ENCODE peak calls at places on chromosomes 16 and 17, in seven cellular contexts. One of them, this sample, is unnamed.

GRCh38 chr17:77124192-77124908 is 16.4 kb upstream of the SEC14L1 start:
- DNase-seq in SK-N-SH: no peak
- DNase-seq in HepG2: no peak
- DNase-seq in GM12891: no peak
- DNase-seq in K562: peak
- DNase-seq in GM12878: no peak
- DNase-seq in H1: no peak
- DNase-seq in this sample: no peak

GRCh38 chr16:57748596-57748995 is 13.0 kb downstream of the KATNB1 start:
- DNase-seq in SK-N-SH: no peak
- DNase-seq in HepG2: no peak
- DNase-seq in GM12891: no peak
- DNase-seq in K562: no peak
- DNase-seq in GM12878: no peak
- DNase-seq in H1: no peak
- DNase-seq in this sample: no peak

GRCh38 chr16:24748242-24748641 is 18.8 kb downstream of the TNRC6A start:
- DNase-seq in SK-N-SH: no peak
- DNase-seq in HepG2: no peak
- DNase-seq in GM12891: no peak
- DNase-seq in K562: peak
- DNase-seq in GM12878: no peak
- DNase-seq in H1: no peak
- DNase-seq in this sample: no peak

GRCh38 chr17:16425698-16426659 is 10.6 kb downstream of the TRPV2 start:
- DNase-seq in SK-N-SH: no peak
- DNase-seq in HepG2: peak
- DNase-seq in GM12891: no peak
- DNase-seq in K562: no peak
- DNase-seq in GM12878: no peak
- DNase-seq in H1: no peak
- DNase-seq in this sample: no peak

GRCh38 chr17:29235904-29236303 is 10.8 kb upstream of the CRYBA1 start:
- DNase-seq in SK-N-SH: no peak
- DNase-seq in HepG2: no peak
- DNase-seq in GM12891: no peak
- DNase-seq in K562: no peak
- DNase-seq in GM12878: no peak
- DNase-seq in H1: no peak
- DNase-seq in this sample: no peak

GRCh38 chr16:3953728-3954410 is 73.4 kb upstream of the CREBBP start:
- DNase-seq in SK-N-SH: no peak
- DNase-seq in HepG2: no peak
- DNase-seq in GM12891: no peak
- DNase-seq in K562: no peak
- DNase-seq in GM12878: no peak
- DNase-seq in H1: no peak
- DNase-seq in this sample: no peak

GRCh38 chr17:50177983-50178834 is 12.4 kb downstream of the SGCA start:
- DNase-seq in SK-N-SH: peak
- DNase-seq in HepG2: peak
- DNase-seq in GM12891: peak
- DNase-seq in K562: peak
- DNase-seq in GM12878: no peak
- DNase-seq in H1: peak
- DNase-seq in this sample: peak

GRCh38 chr16:68076560-68076959 is 8.6 kb upstream of the NFATC3 start:
- DNase-seq in SK-N-SH: no peak
- DNase-seq in HepG2: no peak
- DNase-seq in GM12891: no peak
- DNase-seq in K562: no peak
- DNase-seq in GM12878: no peak
- DNase-seq in H1: no peak
- DNase-seq in this sample: no peak

GRCh38 chr16:67391424-67392300 is 1.6 kb downstream of the TPPP3 start:
- DNase-seq in SK-N-SH: peak
- DNase-seq in HepG2: no peak
- DNase-seq in GM12891: no peak
- DNase-seq in K562: no peak
- DNase-seq in GM12878: no peak
- DNase-seq in H1: no peak
- DNase-seq in this sample: no peak

GRCh38 chr16:78211951-78212350 is 112.5 kb downstream of the WWOX start:
- DNase-seq in SK-N-SH: no peak
- DNase-seq in HepG2: no peak
- DNase-seq in GM12891: no peak
- DNase-seq in K562: no peak
- DNase-seq in GM12878: no peak
- DNase-seq in H1: no peak
- DNase-seq in this sample: no peak

GRCh38 chr17:50596191-50597037 is 35.9 kb downstream of the CACNA1G start:
- DNase-seq in SK-N-SH: no peak
- DNase-seq in HepG2: no peak
- DNase-seq in GM12891: no peak
- DNase-seq in K562: peak
- DNase-seq in GM12878: no peak
- DNase-seq in H1: peak
- DNase-seq in this sample: no peak

GRCh38 chr17:45016823-45017222 is 34.6 kb downstream of the DCAKD start:
- DNase-seq in SK-N-SH: no peak
- DNase-seq in HepG2: peak
- DNase-seq in GM12891: no peak
- DNase-seq in K562: peak
- DNase-seq in GM12878: no peak
- DNase-seq in H1: no peak
- DNase-seq in this sample: no peak

GRCh38 chr17:58936295-58936694 is 170.4 kb downstream of the TRIM37 start:
- DNase-seq in SK-N-SH: no peak
- DNase-seq in HepG2: no peak
- DNase-seq in GM12891: no peak
- DNase-seq in K562: no peak
- DNase-seq in GM12878: no peak
- DNase-seq in H1: no peak
- DNase-seq in this sample: no peak

GRCh38 chr17:2416010-2416734 is 15.3 kb upstream of the MNT start:
- DNase-seq in SK-N-SH: peak
- DNase-seq in HepG2: peak
- DNase-seq in GM12891: peak
- DNase-seq in K562: peak
- DNase-seq in GM12878: no peak
- DNase-seq in H1: no peak
- DNase-seq in this sample: peak

GRCh38 chr17:47615766-47616424 is 33.8 kb upstream of the KPNB1 start:
- DNase-seq in SK-N-SH: peak
- DNase-seq in HepG2: peak
- DNase-seq in GM12891: no peak
- DNase-seq in K562: peak
- DNase-seq in GM12878: peak
- DNase-seq in H1: no peak
- DNase-seq in this sample: no peak
- TF ChIP-seq POLR2AphosphoS5 in SK-N-SH: no peak
- TF ChIP-seq POLR2AphosphoS5 in HepG2: no peak
- TF ChIP-seq POLR2AphosphoS5 in GM12891: no peak
- TF ChIP-seq POLR2AphosphoS5 in K562: no peak
- TF ChIP-seq POLR2AphosphoS5 in GM12878: no peak
- TF ChIP-seq POLR2AphosphoS5 in H1: no peak
- TF ChIP-seq POLR2AphosphoS5 in this sample: no peak

GRCh38 chr16:1977875-1978268 is 3.4 kb downstream of the NOXO1 start:
- DNase-seq in SK-N-SH: no peak
- DNase-seq in HepG2: no peak
- DNase-seq in GM12891: no peak
- DNase-seq in K562: no peak
- DNase-seq in GM12878: no peak
- DNase-seq in H1: no peak
- DNase-seq in this sample: no peak

GRCh38 chr16:1978476-1979120 is 2.7 kb downstream of the NOXO1 start:
- DNase-seq in SK-N-SH: no peak
- DNase-seq in HepG2: no peak
- DNase-seq in GM12891: no peak
- DNase-seq in K562: no peak
- DNase-seq in GM12878: no peak
- DNase-seq in H1: no peak
- DNase-seq in this sample: no peak

GRCh38 chr16:1980026-1980769 is 1.1 kb downstream of the NOXO1 start:
- DNase-seq in SK-N-SH: no peak
- DNase-seq in HepG2: no peak
- DNase-seq in GM12891: no peak
- DNase-seq in K562: no peak
- DNase-seq in GM12878: no peak
- DNase-seq in H1: no peak
- DNase-seq in this sample: no peak

GRCh38 chr16:1980770-1981087 is 540 bp downstream of the NOXO1 start:
- DNase-seq in SK-N-SH: no peak
- DNase-seq in HepG2: no peak
- DNase-seq in GM12891: no peak
- DNase-seq in K562: no peak
- DNase-seq in GM12878: no peak
- DNase-seq in H1: no peak
- DNase-seq in this sample: no peak

GRCh38 chr16:1979271-1980025 is 1.8 kb downstream of the NOXO1 start:
- DNase-seq in SK-N-SH: no peak
- DNase-seq in HepG2: no peak
- DNase-seq in GM12891: no peak
- DNase-seq in K562: no peak
- DNase-seq in GM12878: no peak
- DNase-seq in H1: no peak
- DNase-seq in this sample: no peak
- TF ChIP-seq TAF1 in SK-N-SH: no peak
- TF ChIP-seq TAF1 in HepG2: no peak
- TF ChIP-seq TAF1 in GM12891: no peak
- TF ChIP-seq TAF1 in K562: no peak
- TF ChIP-seq TAF1 in GM12878: no peak
- TF ChIP-seq TAF1 in H1: peak
- TF ChIP-seq TAF1 in this sample: no peak

DNA sequence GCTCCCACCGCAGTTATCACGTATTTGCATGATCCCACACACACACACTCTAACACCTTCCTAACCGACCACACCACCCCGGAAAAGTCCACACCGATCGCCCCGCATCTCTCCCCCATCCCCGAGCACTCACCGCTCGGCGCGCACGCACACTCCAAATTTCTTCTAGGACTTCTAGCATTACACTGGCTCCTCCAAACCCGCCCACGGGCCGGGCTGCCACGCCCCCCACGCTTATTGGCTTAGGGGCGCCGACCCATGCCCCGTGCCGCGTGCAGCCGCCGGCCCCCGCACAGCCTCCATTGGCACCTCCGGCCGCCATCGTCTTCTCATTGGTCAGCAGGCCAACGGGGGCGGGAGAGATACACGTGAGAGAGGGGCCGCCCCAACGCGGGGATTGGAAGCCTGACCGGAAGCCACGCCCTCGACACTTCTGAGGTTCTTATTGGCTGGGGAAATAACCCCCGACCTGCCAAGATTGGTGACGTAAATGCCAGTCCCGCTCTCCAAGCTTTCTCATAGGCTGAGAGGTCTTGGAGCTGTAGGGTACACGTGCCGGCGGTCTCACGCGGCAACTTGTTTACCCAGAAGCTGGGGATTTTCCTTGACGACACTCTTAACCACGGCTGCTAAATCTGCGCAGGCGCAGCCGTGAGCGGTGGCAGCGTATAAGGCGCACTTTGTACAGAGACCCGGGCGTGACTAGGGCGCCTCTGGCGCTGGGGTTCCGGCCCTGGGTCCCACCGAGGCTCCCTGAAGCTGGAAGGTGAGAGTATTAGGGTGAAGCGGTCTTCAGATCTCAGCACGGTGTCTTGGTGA is 4.2 kb upstream of the PER1 start:
- DNase-seq in SK-N-SH: peak
- DNase-seq in HepG2: peak
- DNase-seq in GM12891: peak
- DNase-seq in K562: peak
- DNase-seq in GM12878: peak
- DNase-seq in H1: peak
- DNase-seq in this sample: peak
- TF ChIP-seq POLR2AphosphoS5 in SK-N-SH: peak
- TF ChIP-seq POLR2AphosphoS5 in HepG2: peak
- TF ChIP-seq POLR2AphosphoS5 in GM12891: peak
- TF ChIP-seq POLR2AphosphoS5 in K562: no peak
- TF ChIP-seq POLR2AphosphoS5 in GM12878: peak
- TF ChIP-seq POLR2AphosphoS5 in H1: peak
- TF ChIP-seq POLR2AphosphoS5 in this sample: peak

GRCh38 chr17:36673637-36674277 is 72.4 kb downstream of the MRM1 start:
- DNase-seq in SK-N-SH: no peak
- DNase-seq in HepG2: no peak
- DNase-seq in GM12891: no peak
- DNase-seq in K562: no peak
- DNase-seq in GM12878: no peak
- DNase-seq in H1: no peak
- DNase-seq in this sample: no peak
- TF ChIP-seq TAF1 in SK-N-SH: no peak
- TF ChIP-seq TAF1 in HepG2: no peak
- TF ChIP-seq TAF1 in GM12891: no peak
- TF ChIP-seq TAF1 in K562: no peak
- TF ChIP-seq TAF1 in GM12878: no peak
- TF ChIP-seq TAF1 in H1: no peak
- TF ChIP-seq TAF1 in this sample: no peak

DNA sequence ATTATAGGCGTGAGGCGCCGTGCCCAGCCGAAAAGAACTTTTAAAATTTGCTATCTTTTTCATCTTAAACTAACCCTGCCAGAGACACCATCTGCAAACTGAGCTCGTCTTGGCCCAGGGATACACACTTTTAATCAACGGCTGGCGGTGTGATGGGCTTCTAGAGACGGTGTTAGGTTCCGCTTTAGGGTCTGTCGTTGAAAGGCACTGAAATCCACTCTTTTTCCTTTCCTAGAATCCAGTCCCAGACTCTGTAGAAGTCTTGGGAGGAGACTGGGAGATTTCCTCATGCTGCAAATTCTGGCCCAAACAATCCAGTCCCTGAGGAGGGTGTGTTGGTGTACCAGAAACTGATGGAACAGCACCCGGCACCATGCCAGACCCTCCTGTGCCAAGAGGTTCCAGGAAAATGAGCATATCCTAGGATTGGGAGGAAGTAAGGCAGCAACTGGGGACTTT is 52.0 kb upstream of the TEX2 start:
- DNase-seq in SK-N-SH: no peak
- DNase-seq in HepG2: no peak
- DNase-seq in GM12891: no peak
- DNase-seq in K562: no peak
- DNase-seq in GM12878: no peak
- DNase-seq in H1: no peak
- DNase-seq in this sample: no peak
- TF ChIP-seq POLR2AphosphoS5 in SK-N-SH: no peak
- TF ChIP-seq POLR2AphosphoS5 in HepG2: no peak
- TF ChIP-seq POLR2AphosphoS5 in GM12891: no peak
- TF ChIP-seq POLR2AphosphoS5 in K562: no peak
- TF ChIP-seq POLR2AphosphoS5 in GM12878: no peak
- TF ChIP-seq POLR2AphosphoS5 in H1: no peak
- TF ChIP-seq POLR2AphosphoS5 in this sample: no peak